ENCODE peak calls at places on chromosome 6, in four cellular contexts. N, G, H and J are unnamed samples.

GRCh38 chr6:147549531-147549930 is 41.0 kb downstream of the SAMD5 start:
- DNase-seq in N (no peak), G (peak), H (no peak), J (no peak)

GRCh38 chr6:158938811-158939254 is 61.2 kb downstream of the RSPH3 start:
- DNase-seq in H (no peak), N (no peak), G (no peak), J (no peak)

GRCh38 chr6:97306946-97307345 is 23.9 kb upstream of the MMS22L start:
- DNase-seq in H (no peak), N (no peak), G (no peak), J (no peak)

GRCh38 chr6:149545258-149545753 is 537 bp downstream of the PPIL4 start:
- DNase-seq in G (peak), N (peak), H (no peak), J (peak)

GRCh38 chr6:139016337-139017213 is 12.0 kb upstream of the ABRACL start:
- DNase-seq in H (no peak), N (no peak), G (no peak), J (peak)

GRCh38 chr6:99588618-99589289 is 17.9 kb upstream of the PRDM13 start:
- DNase-seq in N (peak), G (peak), H (peak), J (peak)

GRCh38 chr6:36642913-36643817 is 35.3 kb upstream of the CDKN1A start:
- DNase-seq in N (peak), G (peak), H (peak), J (peak)

GRCh38 chr6:119541132-119541905 is 191.8 kb upstream of the MAN1A1 start:
- DNase-seq in H (no peak), G (peak), N (no peak), J (peak)

GRCh38 chr6:128743974-128744765 is 138.8 kb upstream of the LAMA2 start:
- DNase-seq in G (no peak), H (no peak), N (no peak), J (no peak)

GRCh38 chr6:127192911-127193503 is 73.7 kb upstream of the RNF146 start:
- DNase-seq in H (no peak), G (peak), N (no peak), J (peak)

GRCh38 chr6:31900917-31901414 is 920 bp downstream of the ZBTB12 start:
- DNase-seq in G (no peak), N (peak), H (no peak), J (no peak)

GRCh38 chr6:24332306-24332705 is 25.6 kb downstream of the DCDC2 start:
- DNase-seq in H (no peak), G (no peak), N (no peak), J (peak)

GRCh38 chr6:30169658-30170614 is 6.6 kb downstream of the TRIM15 start:
- DNase-seq in H (peak), G (peak), N (no peak), J (peak)

GRCh38 chr6:136324981-136325380 is 35.3 kb upstream of the BCLAF1 start:
- DNase-seq in H (no peak), N (peak), G (no peak), J (no peak)

GRCh38 chr6:34888874-34889555 is at the start of gene ANKS1A:
- DNase-seq in N (peak), G (peak), H (peak), J (peak)

GRCh38 chr6:52994789-52995078 is 350 bp downstream of the GSTA4 start:
- DNase-seq in N (peak), G (peak), H (peak), J (peak)

GRCh38 chr6:157728183-157728881 is 94.7 kb upstream of the SNX9 start:
- DNase-seq in H (no peak), N (no peak), G (no peak), J (no peak)

GRCh38 chr6:21712213-21712612 is 118.7 kb downstream of the SOX4 start:
- DNase-seq in N (no peak), H (no peak), G (no peak), J (no peak)

GRCh38 chr6:431504-431903 is 40.0 kb downstream of the IRF4 start:
- DNase-seq in N (no peak), G (no peak), H (no peak), J (no peak)

GRCh38 chr6:8108031-8108660 is 5.8 kb upstream of the EEF1E1 start:
- DNase-seq in H (peak), G (peak), N (no peak), J (peak)

GRCh38 chr6:155495011-155495768 is 39.6 kb upstream of the NOX3 start:
- DNase-seq in H (no peak), G (peak), N (no peak), J (peak)

GRCh38 chr6:63340351-63340750 is 20.6 kb upstream of the LGSN start:
- DNase-seq in G (no peak), H (no peak), N (no peak), J (no peak)

GRCh38 chr6:33420493-33421343 is 853 bp downstream of the SYNGAP1 start:
- DNase-seq in N (no peak), G (no peak), H (no peak), J (no peak)

GRCh38 chr6:13303668-13304017 is 24.7 kb downstream of the TBC1D7 start:
- DNase-seq in H (peak), N (no peak), G (peak), J (peak)

GRCh38 chr6:12279322-12280098 is 10.7 kb upstream of the EDN1 start:
- DNase-seq in G (no peak), H (no peak), N (no peak), J (no peak)

GRCh38 chr6:83815631-83816030 is 37.5 kb upstream of the RIPPLY2 start:
- DNase-seq in G (no peak), N (no peak), H (no peak), J (peak)

GRCh38 chr6:97674802-97675201 is 391.8 kb upstream of the MMS22L start:
- DNase-seq in H (no peak), N (no peak), G (peak), J (peak)

GRCh38 chr6:144216668-144217218 is 66.4 kb downstream of the STX11 start:
- DNase-seq in N (no peak), H (no peak), G (no peak), J (no peak)

GRCh38 chr6:36897629-36898028 is 11.9 kb downstream of the C6orf89 start:
- DNase-seq in H (no peak), N (no peak), G (peak), J (no peak)

GRCh38 chr6:117496383-117496990 is 14.0 kb downstream of the DCBLD1 start:
- DNase-seq in H (no peak), N (no peak), G (peak), J (peak)

GRCh38 chr6:68967549-68968300 is 332.6 kb downstream of the ADGRB3 start:
- DNase-seq in N (peak), H (no peak), G (peak), J (peak)

GRCh38 chr6:79665725-79666551 is 34.8 kb downstream of the SH3BGRL2 start:
- DNase-seq in G (no peak), H (no peak), N (no peak), J (no peak)

GRCh38 chr6:140319209-140319608 is 944.8 kb upstream of the CITED2 start:
- DNase-seq in G (peak), N (no peak), H (no peak), J (peak)

GRCh38 chr6:73562557-73562956 is 41.7 kb upstream of the EEF1A1 start:
- DNase-seq in G (no peak), H (no peak), N (no peak), J (no peak)

GRCh38 chr6:33739611-33740010 is 7.1 kb downstream of the IP6K3 start:
- DNase-seq in N (no peak), G (no peak), H (no peak), J (no peak)

GRCh38 chr6:37674161-37674560 is 23.5 kb downstream of the MDGA1 start:
- DNase-seq in G (no peak), N (peak), H (no peak), J (no peak)

DNA sequence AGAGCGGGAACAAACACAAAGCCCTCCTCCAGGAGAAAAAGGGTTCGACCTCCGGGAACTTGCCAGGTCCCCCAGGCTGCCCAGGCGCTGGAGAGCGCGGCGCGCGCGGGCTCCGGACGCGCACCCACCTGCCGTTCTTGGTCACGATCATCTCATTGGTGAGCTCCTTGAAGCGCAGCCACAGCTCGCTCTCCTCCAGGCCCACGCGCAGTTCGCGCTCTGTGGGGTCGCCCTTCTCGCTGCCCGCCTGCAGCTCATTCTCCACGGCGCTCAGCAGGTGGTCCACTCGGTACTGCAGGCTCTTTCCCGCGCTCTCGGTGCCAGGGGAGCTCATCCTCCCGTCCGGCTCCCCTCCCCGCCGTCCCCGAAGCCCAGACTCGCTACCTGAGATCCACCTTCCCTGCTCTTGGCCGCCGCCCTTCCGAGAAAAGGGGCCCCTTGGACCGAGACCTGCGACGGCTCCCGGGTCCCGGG is 356 bp downstream of the TBXT start:
- DNase-seq in N (no peak), G (no peak), H (no peak), J (no peak)
- H3K4me3 ChIP-seq in N (peak), G (no peak), H (peak), J (no peak)

GRCh38 chr6:110881929-110882629 is 7.5 kb downstream of the AMD1 start:
- DNase-seq in N (no peak), G (peak), H (no peak), J (peak)

GRCh38 chr6:110877569-110877968 is 3.0 kb downstream of the AMD1 start:
- DNase-seq in N (no peak), H (no peak), G (no peak), J (no peak)

GRCh38 chr6:110882824-110883554 is 8.4 kb downstream of the AMD1 start:
- DNase-seq in H (no peak), N (no peak), G (no peak), J (no peak)

GRCh38 chr6:110878751-110879539 is 4.4 kb downstream of the AMD1 start:
- DNase-seq in G (peak), N (peak), H (no peak), J (peak)

GRCh38 chr6:110880651-110881050 is 6.1 kb downstream of the AMD1 start:
- DNase-seq in G (no peak), N (no peak), H (no peak), J (no peak)
- H3K4me3 ChIP-seq in G (no peak), N (peak), H (no peak), J (no peak)

GRCh38 chr6:141561154-141561553 is 571.6 kb upstream of the GJE1 start:
- DNase-seq in G (no peak), H (no peak), N (no peak), J (no peak)

GRCh38 chr6:141562801-141563763 is 569.6 kb upstream of the GJE1 start:
- DNase-seq in N (peak), H (no peak), G (peak), J (peak)

GRCh38 chr6:141562181-141562800 is 570.4 kb upstream of the GJE1 start:
- DNase-seq in H (no peak), N (no peak), G (no peak), J (no peak)
- H3K4me3 ChIP-seq in H (peak), N (peak), G (peak), J (peak)

GRCh38 chr6:89084542-89084941 is 4.0 kb downstream of the PNRC1 start:
- DNase-seq in G (no peak), N (no peak), H (no peak), J (no peak)

GRCh38 chr6:89087881-89088280 is 7.3 kb downstream of the PNRC1 start:
- DNase-seq in H (no peak), N (no peak), G (no peak), J (peak)

GRCh38 chr6:89082439-89082838 is 1.9 kb downstream of the PNRC1 start:
- DNase-seq in N (no peak), H (peak), G (peak), J (peak)

GRCh38 chr6:89085409-89086012 is 5.0 kb downstream of the PNRC1 start:
- DNase-seq in H (no peak), G (no peak), N (no peak), J (peak)

GRCh38 chr6:89084954-89085353 is 4.4 kb downstream of the PNRC1 start:
- DNase-seq in H (peak), G (peak), N (no peak), J (peak)
- H3K4me3 ChIP-seq in H (no peak), G (no peak), N (no peak), J (peak)

DNA sequence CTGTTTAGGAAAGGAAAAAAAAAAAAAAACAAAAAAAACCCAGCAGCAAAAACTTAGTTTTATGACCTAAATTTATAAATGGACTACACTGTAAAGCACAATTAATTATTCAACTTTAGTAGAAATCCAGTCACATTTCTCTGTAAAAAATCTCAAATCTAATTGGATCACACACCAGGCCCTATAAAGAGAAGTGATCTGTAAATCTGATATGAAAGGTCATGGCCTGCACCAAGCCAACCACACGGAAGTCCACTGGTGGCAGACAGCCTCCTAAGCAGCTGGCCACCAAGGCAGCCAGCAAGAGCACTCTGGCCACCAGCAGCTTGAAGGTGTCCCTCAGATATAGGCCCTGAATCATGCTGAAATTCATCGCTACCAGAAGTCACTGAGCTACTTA is 131.6 kb downstream of the HFE start:
- DNase-seq in G (no peak), H (no peak), N (no peak), J (no peak)
- H3K4me3 ChIP-seq in G (no peak), H (no peak), N (no peak), J (no peak)